ENCODE peak calls at places on chromosome 15, in nine cellular contexts. P is stimulated activated CD8-positive, alpha-beta memory T cell treated with anti-CD3 and anti-CD28 coated beads, Interleukin-7, amount 100 ng/mL, for 48 hours; I is stromal cell of bone marrow; V is GDM1; A is CD8-positive, alpha-beta memory T cell; E is head of caudate nucleus; S is T-helper 1 cell; T is ureter; O is RWPE1. R is an unnamed sample.

GRCh38 chr15:69314174-69314573 is 15.5 kb downstream of the PAQR5 start:
- DNase-seq in P (no peak), I (no peak), V (no peak), A (no peak), E (no peak), S (no peak), T (no peak), O (no peak), R (no peak)

GRCh38 chr15:68301300-68301699 is 23.8 kb downstream of the FEM1B start:
- DNase-seq in P (no peak), I (no peak), V (peak), A (no peak), E (no peak), S (no peak), T (peak), O (no peak), R (no peak)

GRCh38 chr15:80920271-80920699 is 69.3 kb downstream of the MESD start:
- DNase-seq in P (peak), I (no peak), V (no peak), A (no peak), E (no peak), S (peak), T (no peak), O (no peak), R (no peak)

GRCh38 chr15:74790080-74790916 is 8.4 kb downstream of the CSK start:
- DNase-seq in P (no peak), I (peak), V (peak), A (no peak), E (peak), S (peak), T (peak), O (no peak), R (peak)

GRCh38 chr15:77546050-77546501 is 86.6 kb downstream of the LINGO1 start:
- DNase-seq in P (no peak), I (peak), V (peak), A (no peak), E (no peak), S (no peak), T (peak), O (peak), R (no peak)

GRCh38 chr15:89459271-89460038 is 36.9 kb downstream of the RHCG start:
- DNase-seq in P (no peak), I (no peak), V (no peak), A (no peak), E (no peak), S (no peak), T (no peak), O (no peak), R (no peak)

GRCh38 chr15:65583701-65584100 is 27.2 kb downstream of the INTS14 start:
- DNase-seq in P (no peak), I (no peak), V (peak), A (peak), E (no peak), S (peak), T (no peak), O (no peak), R (no peak)

GRCh38 chr15:87142096-87142495 is 1062.4 kb downstream of the AGBL1 start:
- DNase-seq in P (no peak), I (no peak), V (no peak), A (no peak), E (no peak), S (no peak), T (no peak), O (no peak), R (no peak)

GRCh38 chr15:57406040-57406772 is 29.9 kb downstream of the CGNL1 start:
- DNase-seq in P (no peak), I (no peak), V (no peak), A (no peak), E (no peak), S (no peak), T (no peak), O (no peak), R (no peak)

GRCh38 chr15:49718846-49719245 is 98.0 kb downstream of the DTWD1 start:
- DNase-seq in P (no peak), I (no peak), V (no peak), A (no peak), E (no peak), S (no peak), T (no peak), O (no peak), R (no peak)

GRCh38 chr15:42457445-42458442 is 33.2 kb downstream of the ZNF106 start:
- DNase-seq in P (no peak), I (peak), V (no peak), A (no peak), E (no peak), S (no peak), T (peak), O (no peak), R (peak)

GRCh38 chr15:64009241-64009640 is 37.0 kb downstream of the DAPK2 start:
- DNase-seq in P (no peak), I (no peak), V (no peak), A (no peak), E (no peak), S (peak), T (no peak), O (no peak), R (no peak)

GRCh38 chr15:51726302-51727073 is 11.0 kb downstream of the LYSMD2 start:
- DNase-seq in P (no peak), I (peak), V (no peak), A (no peak), E (no peak), S (no peak), T (no peak), O (peak), R (no peak)

GRCh38 chr15:58770519-58770856 is 614 bp upstream of the MINDY2 start:
- DNase-seq in P (no peak), I (peak), V (no peak), A (no peak), E (no peak), S (no peak), T (no peak), O (peak), R (no peak)

GRCh38 chr15:100595964-100596363 is 6.0 kb downstream of the LINS1 start:
- DNase-seq in P (no peak), I (no peak), V (no peak), A (no peak), E (no peak), S (peak), T (no peak), O (no peak), R (no peak)

GRCh38 chr15:25333049-25333448 is 105.8 kb downstream of the UBE3A start:
- DNase-seq in P (no peak), I (no peak), V (no peak), A (no peak), E (no peak), S (no peak), T (no peak), O (no peak), R (no peak)

GRCh38 chr15:85099195-85099803 is 117.6 kb downstream of the PDE8A start:
- DNase-seq in P (no peak), I (no peak), V (no peak), A (no peak), E (peak), S (no peak), T (no peak), O (no peak), R (no peak)

GRCh38 chr15:52796742-52797515 is 6.8 kb upstream of the ONECUT1 start:
- DNase-seq in P (no peak), I (no peak), V (no peak), A (no peak), E (no peak), S (no peak), T (no peak), O (no peak), R (no peak)

GRCh38 chr15:38479286-38479685 is 25.4 kb downstream of the FAM98B start:
- DNase-seq in P (no peak), I (no peak), V (no peak), A (no peak), E (no peak), S (no peak), T (no peak), O (no peak), R (no peak)

GRCh38 chr15:61621146-61621545 is 392.0 kb upstream of the RORA start:
- DNase-seq in P (no peak), I (peak), V (peak), A (no peak), E (no peak), S (peak), T (no peak), O (peak), R (no peak)

R was measured in lower lobe of right lung.